ENCODE peak calls at places on chromosomes 12 and 14, in nine cellular contexts. One of them, this sample, is unnamed. For H3K9me3, the result is how much of the 10 kb centered on the place peaks cover.

GRCh38 chr12:92600052-92600451 is 102.7 kb upstream of the PLEKHG7 start:
- DNase-seq in GM12878: no peak
- DNase-seq in heart left ventricle: no peak
- DNase-seq in cardiac muscle cell: no peak
- DNase-seq in aorta: no peak
- DNase-seq in H1: no peak
- DNase-seq in H9: no peak
- DNase-seq in A549: no peak
- DNase-seq in uterus: no peak
- DNase-seq in this sample: no peak

GRCh38 chr14:99397698-99398097 is 83.0 kb downstream of the SETD3 start:
- DNase-seq in cardiac muscle cell: no peak
- DNase-seq in heart left ventricle: no peak
- DNase-seq in H9: no peak
- DNase-seq in aorta: no peak
- DNase-seq in uterus: no peak
- DNase-seq in H1: no peak
- DNase-seq in GM12878: no peak
- DNase-seq in A549: no peak
- DNase-seq in this sample: no peak

GRCh38 chr12:28710882-28711281 is 438.2 kb upstream of the FAR2 start:
- DNase-seq in uterus: no peak
- DNase-seq in cardiac muscle cell: peak
- DNase-seq in GM12878: no peak
- DNase-seq in A549: no peak
- DNase-seq in H1: no peak
- DNase-seq in heart left ventricle: no peak
- DNase-seq in H9: no peak
- DNase-seq in aorta: no peak
- DNase-seq in this sample: no peak

GRCh38 chr14:49861581-49861922 is 9.0 kb upstream of the NEMF start:
- DNase-seq in GM12878: no peak
- DNase-seq in A549: peak
- DNase-seq in H9: peak
- DNase-seq in cardiac muscle cell: peak
- DNase-seq in H1: no peak
- DNase-seq in heart left ventricle: peak
- DNase-seq in aorta: peak
- DNase-seq in uterus: peak
- DNase-seq in this sample: peak

GRCh38 chr14:22505751-22506710 is 83.0 kb downstream of the DAD1 start:
- DNase-seq in cardiac muscle cell: no peak
- DNase-seq in A549: no peak
- DNase-seq in GM12878: no peak
- DNase-seq in H9: no peak
- DNase-seq in aorta: no peak
- DNase-seq in heart left ventricle: no peak
- DNase-seq in H1: no peak
- DNase-seq in uterus: no peak
- DNase-seq in this sample: no peak

GRCh38 chr12:47085815-47086252 is 6.1 kb upstream of the AMIGO2 start:
- DNase-seq in aorta: no peak
- DNase-seq in cardiac muscle cell: peak
- DNase-seq in H1: no peak
- DNase-seq in H9: peak
- DNase-seq in uterus: no peak
- DNase-seq in A549: peak
- DNase-seq in heart left ventricle: no peak
- DNase-seq in GM12878: no peak
- DNase-seq in this sample: no peak

GRCh38 chr12:25992026-25992782 is 33.7 kb downstream of the RASSF8 start:
- DNase-seq in A549: no peak
- DNase-seq in uterus: no peak
- DNase-seq in aorta: no peak
- DNase-seq in GM12878: no peak
- DNase-seq in H9: no peak
- DNase-seq in H1: no peak
- DNase-seq in heart left ventricle: no peak
- DNase-seq in cardiac muscle cell: no peak
- DNase-seq in this sample: no peak

GRCh38 chr12:98418357-98419075 is 96.9 kb upstream of the TMPO start:
- DNase-seq in heart left ventricle: peak
- DNase-seq in H1: no peak
- DNase-seq in uterus: peak
- DNase-seq in cardiac muscle cell: peak
- DNase-seq in aorta: peak
- DNase-seq in H9: peak
- DNase-seq in GM12878: no peak
- DNase-seq in A549: peak
- DNase-seq in this sample: no peak

GRCh38 chr14:22607291-22607690 is 9.2 kb downstream of the ABHD4 start:
- DNase-seq in GM12878: no peak
- DNase-seq in cardiac muscle cell: no peak
- DNase-seq in heart left ventricle: no peak
- DNase-seq in aorta: no peak
- DNase-seq in H9: no peak
- DNase-seq in uterus: no peak
- DNase-seq in H1: no peak
- DNase-seq in A549: no peak
- DNase-seq in this sample: no peak

GRCh38 chr14:24975393-24975792 is 74.6 kb downstream of the STXBP6 start:
- DNase-seq in uterus: no peak
- DNase-seq in cardiac muscle cell: no peak
- DNase-seq in aorta: no peak
- DNase-seq in H9: no peak
- DNase-seq in H1: no peak
- DNase-seq in GM12878: no peak
- DNase-seq in A549: no peak
- DNase-seq in heart left ventricle: no peak
- DNase-seq in this sample: no peak

GRCh38 chr14:24435192-24435810 is 5.5 kb downstream of the KHNYN start:
- DNase-seq in GM12878: no peak
- DNase-seq in cardiac muscle cell: no peak
- DNase-seq in H9: no peak
- DNase-seq in A549: no peak
- DNase-seq in uterus: no peak
- DNase-seq in H1: no peak
- DNase-seq in heart left ventricle: no peak
- DNase-seq in aorta: no peak
- DNase-seq in this sample: no peak

GRCh38 chr12:133130808-133131128 is 341 bp downstream of the ZNF10 start:
- DNase-seq in GM12878: no peak
- DNase-seq in cardiac muscle cell: no peak
- DNase-seq in aorta: peak
- DNase-seq in H9: no peak
- DNase-seq in A549: no peak
- DNase-seq in uterus: no peak
- DNase-seq in H1: no peak
- DNase-seq in heart left ventricle: peak
- DNase-seq in this sample: peak

GRCh38 chr12:42568952-42569916 is 20.3 kb downstream of the PRICKLE1 start:
- DNase-seq in heart left ventricle: no peak
- DNase-seq in H1: no peak
- DNase-seq in aorta: no peak
- DNase-seq in A549: peak
- DNase-seq in uterus: no peak
- DNase-seq in cardiac muscle cell: peak
- DNase-seq in H9: no peak
- DNase-seq in GM12878: peak
- DNase-seq in this sample: no peak

DNA sequence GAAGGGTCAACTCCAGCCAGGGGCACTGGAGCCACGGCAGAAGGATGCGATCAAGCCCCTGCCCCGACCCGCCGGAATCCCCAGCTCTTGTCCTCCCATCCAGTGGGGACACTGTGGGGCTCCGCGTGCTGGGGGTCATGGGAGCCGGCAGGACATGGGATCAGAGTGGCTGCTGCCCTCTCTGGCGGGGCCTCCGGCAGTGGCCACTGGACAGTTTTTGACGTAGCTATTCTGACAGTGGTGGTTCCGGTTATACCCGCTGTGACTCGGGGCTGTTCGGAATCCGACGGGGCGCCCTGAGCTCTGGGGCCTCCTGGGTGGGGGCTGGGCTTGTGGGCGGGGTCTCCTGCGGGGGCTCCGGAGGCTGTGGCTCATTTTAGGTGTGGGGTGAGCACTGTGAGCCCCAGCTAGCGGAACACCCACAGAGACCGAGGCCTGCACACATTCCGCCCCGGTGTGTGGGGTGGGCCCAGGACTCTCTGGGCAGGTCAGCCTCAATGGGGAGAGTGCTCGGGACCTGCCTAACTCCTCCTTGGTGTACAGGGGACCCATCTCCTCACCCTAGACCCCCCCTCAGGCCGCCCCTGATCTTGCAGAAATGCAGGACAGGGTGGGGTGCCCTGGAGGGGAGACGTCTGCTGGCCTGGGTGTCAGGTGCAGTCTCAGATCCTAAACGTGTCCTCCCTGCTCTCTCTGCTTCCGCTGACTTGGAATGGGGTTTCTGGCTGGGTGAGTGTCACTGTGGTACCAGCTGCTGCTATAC is 374.2 kb downstream of the TMEM121 start:
- DNase-seq in H9: no peak
- DNase-seq in GM12878: no peak
- DNase-seq in A549: no peak
- DNase-seq in heart left ventricle: no peak
- DNase-seq in cardiac muscle cell: no peak
- DNase-seq in H1: no peak
- DNase-seq in uterus: no peak
- DNase-seq in aorta: peak
- DNase-seq in this sample: no peak
- H3K9me3 ChIP-seq in H9: half or more
- H3K9me3 ChIP-seq in GM12878: under half
- H3K9me3 ChIP-seq in A549: under half
- H3K9me3 ChIP-seq in heart left ventricle: under half
- H3K9me3 ChIP-seq in cardiac muscle cell: under half
- H3K9me3 ChIP-seq in H1: half or more
- H3K9me3 ChIP-seq in uterus: under half
- H3K9me3 ChIP-seq in aorta: under half
- H3K9me3 ChIP-seq in this sample: under half

GRCh38 chr12:128623748-128624147 is 200.0 kb downstream of the SLC15A4 start:
- DNase-seq in heart left ventricle: no peak
- DNase-seq in A549: no peak
- DNase-seq in H1: no peak
- DNase-seq in uterus: no peak
- DNase-seq in H9: no peak
- DNase-seq in GM12878: no peak
- DNase-seq in aorta: no peak
- DNase-seq in cardiac muscle cell: no peak
- DNase-seq in this sample: no peak
- H3K9me3 ChIP-seq in heart left ventricle: under half
- H3K9me3 ChIP-seq in A549: under half
- H3K9me3 ChIP-seq in H1: under half
- H3K9me3 ChIP-seq in uterus: under half
- H3K9me3 ChIP-seq in H9: under half
- H3K9me3 ChIP-seq in GM12878: under half
- H3K9me3 ChIP-seq in aorta: under half
- H3K9me3 ChIP-seq in cardiac muscle cell: under half
- H3K9me3 ChIP-seq in this sample: under half

GRCh38 chr12:34206061-34206785 is 183.9 kb downstream of the ALG10 start:
- DNase-seq in H1: no peak
- DNase-seq in heart left ventricle: no peak
- DNase-seq in A549: no peak
- DNase-seq in aorta: no peak
- DNase-seq in uterus: no peak
- DNase-seq in H9: no peak
- DNase-seq in cardiac muscle cell: no peak
- DNase-seq in GM12878: no peak
- DNase-seq in this sample: no peak

GRCh38 chr12:34207858-34208257 is 185.6 kb downstream of the ALG10 start:
- DNase-seq in H9: no peak
- DNase-seq in aorta: no peak
- DNase-seq in GM12878: no peak
- DNase-seq in uterus: no peak
- DNase-seq in heart left ventricle: no peak
- DNase-seq in H1: no peak
- DNase-seq in A549: no peak
- DNase-seq in cardiac muscle cell: no peak
- DNase-seq in this sample: no peak

GRCh38 chr12:34204830-34205285 is 182.6 kb downstream of the ALG10 start:
- DNase-seq in GM12878: no peak
- DNase-seq in H1: no peak
- DNase-seq in aorta: no peak
- DNase-seq in heart left ventricle: no peak
- DNase-seq in H9: no peak
- DNase-seq in A549: no peak
- DNase-seq in cardiac muscle cell: no peak
- DNase-seq in uterus: no peak
- DNase-seq in this sample: no peak

GRCh38 chr12:34203866-34204620 is 181.7 kb downstream of the ALG10 start:
- DNase-seq in H9: no peak
- DNase-seq in A549: no peak
- DNase-seq in GM12878: no peak
- DNase-seq in H1: no peak
- DNase-seq in cardiac muscle cell: no peak
- DNase-seq in heart left ventricle: no peak
- DNase-seq in aorta: no peak
- DNase-seq in uterus: no peak
- DNase-seq in this sample: no peak

DNA sequence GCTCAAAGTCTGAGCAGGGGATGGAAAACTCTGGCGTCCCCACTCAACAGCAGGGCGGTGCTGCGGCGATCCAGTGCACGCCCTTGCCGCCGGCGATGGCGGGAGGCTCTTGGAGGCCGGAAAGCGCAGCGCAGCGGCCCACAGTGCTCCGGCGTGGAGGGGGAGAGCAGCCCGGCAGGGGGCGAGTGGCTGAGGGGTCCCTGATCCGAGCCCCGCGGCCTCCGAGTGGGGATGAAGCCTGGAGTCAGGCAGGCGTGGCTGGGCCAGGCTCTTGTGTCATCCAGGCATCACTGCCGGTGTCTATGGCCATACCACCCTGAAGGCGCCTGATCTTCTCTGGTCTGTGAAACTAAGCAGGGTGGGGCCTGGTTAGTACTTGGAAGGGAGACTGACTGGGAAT is 183.1 kb downstream of the ALG10 start:
- DNase-seq in H9: no peak
- DNase-seq in A549: no peak
- DNase-seq in GM12878: no peak
- DNase-seq in heart left ventricle: no peak
- DNase-seq in aorta: no peak
- DNase-seq in cardiac muscle cell: no peak
- DNase-seq in H1: no peak
- DNase-seq in uterus: no peak
- DNase-seq in this sample: no peak
- H3K9me3 ChIP-seq in H9: half or more
- H3K9me3 ChIP-seq in A549: under half
- H3K9me3 ChIP-seq in GM12878: under half
- H3K9me3 ChIP-seq in heart left ventricle: under half
- H3K9me3 ChIP-seq in aorta: under half
- H3K9me3 ChIP-seq in cardiac muscle cell: under half
- H3K9me3 ChIP-seq in H1: half or more
- H3K9me3 ChIP-seq in uterus: under half
- H3K9me3 ChIP-seq in this sample: under half

GRCh38 chr14:105793836-105794235 is 267.5 kb downstream of the TMEM121 start:
- DNase-seq in H1: no peak
- DNase-seq in cardiac muscle cell: no peak
- DNase-seq in A549: no peak
- DNase-seq in H9: no peak
- DNase-seq in GM12878: no peak
- DNase-seq in aorta: no peak
- DNase-seq in uterus: no peak
- DNase-seq in heart left ventricle: no peak
- DNase-seq in this sample: no peak
- H3K9me3 ChIP-seq in H1: half or more
- H3K9me3 ChIP-seq in cardiac muscle cell: under half
- H3K9me3 ChIP-seq in A549: under half
- H3K9me3 ChIP-seq in H9: half or more
- H3K9me3 ChIP-seq in GM12878: under half
- H3K9me3 ChIP-seq in aorta: under half
- H3K9me3 ChIP-seq in uterus: under half
- H3K9me3 ChIP-seq in heart left ventricle: under half
- H3K9me3 ChIP-seq in this sample: under half